ENCODE peak calls at places on chromosomes 2 and 18, in nine cellular contexts. One of them, this sample, is unnamed.

GRCh38 chr18:79517322-79517721 is 121.6 kb downstream of the NFATC1 start:
- DNase-seq in coronary artery: peak; percentile 45
- DNase-seq in RWPE1: no peak
- DNase-seq in activated B cell treated with CpG ODN at 0.5 μM for 24 hours: peak; percentile 15
- DNase-seq in cardiac fibroblast: no peak
- DNase-seq in astrocyte of the spinal cord: no peak
- DNase-seq in HCT116: no peak
- DNase-seq in cardiac muscle cell: no peak
- DNase-seq in progenitor cell of endocrine pancreas: no peak
- DNase-seq in this sample: no peak

GRCh38 chr2:43430489-43430888 is 165.3 kb downstream of the THADA start:
- DNase-seq in coronary artery: no peak
- DNase-seq in cardiac fibroblast: no peak
- DNase-seq in HCT116: no peak
- DNase-seq in progenitor cell of endocrine pancreas: no peak
- DNase-seq in astrocyte of the spinal cord: no peak
- DNase-seq in RWPE1: no peak
- DNase-seq in cardiac muscle cell: no peak
- DNase-seq in activated B cell treated with CpG ODN at 0.5 μM for 24 hours: no peak
- DNase-seq in this sample: no peak

GRCh38 chr2:239682518-239682917 is 281.7 kb upstream of the HDAC4 start:
- DNase-seq in HCT116: no peak
- DNase-seq in astrocyte of the spinal cord: no peak
- DNase-seq in cardiac fibroblast: no peak
- DNase-seq in RWPE1: no peak
- DNase-seq in activated B cell treated with CpG ODN at 0.5 μM for 24 hours: no peak
- DNase-seq in progenitor cell of endocrine pancreas: no peak
- DNase-seq in coronary artery: no peak
- DNase-seq in cardiac muscle cell: no peak
- DNase-seq in this sample: no peak

GRCh38 chr18:55488473-55488872 is 99.5 kb downstream of the TCF4 start:
- DNase-seq in activated B cell treated with CpG ODN at 0.5 μM for 24 hours: no peak
- DNase-seq in coronary artery: no peak
- DNase-seq in progenitor cell of endocrine pancreas: no peak
- DNase-seq in RWPE1: no peak
- DNase-seq in cardiac muscle cell: no peak
- DNase-seq in astrocyte of the spinal cord: no peak
- DNase-seq in HCT116: no peak
- DNase-seq in cardiac fibroblast: no peak
- DNase-seq in this sample: no peak

GRCh38 chr2:189536830-189537229 is 43.8 kb downstream of the SLC40A1 start:
- DNase-seq in HCT116: no peak
- DNase-seq in coronary artery: no peak
- DNase-seq in astrocyte of the spinal cord: no peak
- DNase-seq in RWPE1: no peak
- DNase-seq in progenitor cell of endocrine pancreas: no peak
- DNase-seq in activated B cell treated with CpG ODN at 0.5 μM for 24 hours: no peak
- DNase-seq in cardiac muscle cell: no peak
- DNase-seq in cardiac fibroblast: no peak
- DNase-seq in this sample: no peak

GRCh38 chr2:136136921-136137320 is 19.0 kb upstream of the CXCR4 start:
- DNase-seq in cardiac muscle cell: no peak
- DNase-seq in RWPE1: no peak
- DNase-seq in cardiac fibroblast: no peak
- DNase-seq in HCT116: peak; percentile 66
- DNase-seq in astrocyte of the spinal cord: no peak
- DNase-seq in coronary artery: no peak
- DNase-seq in progenitor cell of endocrine pancreas: no peak
- DNase-seq in activated B cell treated with CpG ODN at 0.5 μM for 24 hours: no peak
- DNase-seq in this sample: no peak

GRCh38 chr2:28408764-28409599 is 16.3 kb downstream of the FOSL2 start:
- DNase-seq in activated B cell treated with CpG ODN at 0.5 μM for 24 hours: no peak
- DNase-seq in coronary artery: no peak
- DNase-seq in cardiac muscle cell: no peak
- DNase-seq in progenitor cell of endocrine pancreas: no peak
- DNase-seq in cardiac fibroblast: peak; percentile 82
- DNase-seq in RWPE1: peak; percentile 68
- DNase-seq in astrocyte of the spinal cord: peak; percentile 96
- DNase-seq in HCT116: peak; percentile 84
- DNase-seq in this sample: no peak

GRCh38 chr2:36667931-36668330 is 28.6 kb upstream of the VIT start:
- DNase-seq in cardiac fibroblast: no peak
- DNase-seq in astrocyte of the spinal cord: peak; percentile 32
- DNase-seq in cardiac muscle cell: no peak
- DNase-seq in coronary artery: no peak
- DNase-seq in progenitor cell of endocrine pancreas: no peak
- DNase-seq in HCT116: no peak
- DNase-seq in RWPE1: no peak
- DNase-seq in activated B cell treated with CpG ODN at 0.5 μM for 24 hours: no peak
- DNase-seq in this sample: no peak

GRCh38 chr2:240935101-240935876 is 29.2 kb downstream of the CROCC2 start:
- DNase-seq in coronary artery: peak; percentile 64
- DNase-seq in RWPE1: no peak
- DNase-seq in HCT116: no peak
- DNase-seq in activated B cell treated with CpG ODN at 0.5 μM for 24 hours: no peak
- DNase-seq in cardiac muscle cell: no peak
- DNase-seq in cardiac fibroblast: no peak
- DNase-seq in astrocyte of the spinal cord: no peak
- DNase-seq in progenitor cell of endocrine pancreas: no peak
- DNase-seq in this sample: no peak

GRCh38 chr2:113070606-113070975 is 2.8 kb downstream of the IL1F10 start:
- DNase-seq in astrocyte of the spinal cord: no peak
- DNase-seq in cardiac fibroblast: no peak
- DNase-seq in coronary artery: no peak
- DNase-seq in activated B cell treated with CpG ODN at 0.5 μM for 24 hours: no peak
- DNase-seq in RWPE1: no peak
- DNase-seq in progenitor cell of endocrine pancreas: no peak
- DNase-seq in HCT116: no peak
- DNase-seq in cardiac muscle cell: no peak
- DNase-seq in this sample: no peak

GRCh38 chr2:39568561-39569006 is 97.1 kb upstream of the TMEM178A start:
- DNase-seq in astrocyte of the spinal cord: peak; percentile 84
- DNase-seq in activated B cell treated with CpG ODN at 0.5 μM for 24 hours: no peak
- DNase-seq in cardiac muscle cell: no peak
- DNase-seq in HCT116: no peak
- DNase-seq in cardiac fibroblast: peak; percentile 87
- DNase-seq in coronary artery: no peak
- DNase-seq in RWPE1: peak; percentile 77
- DNase-seq in progenitor cell of endocrine pancreas: no peak
- DNase-seq in this sample: no peak

GRCh38 chr2:140344842-140345241 is 1564.7 kb upstream of the NXPH2 start:
- DNase-seq in cardiac muscle cell: no peak
- DNase-seq in coronary artery: no peak
- DNase-seq in HCT116: no peak
- DNase-seq in activated B cell treated with CpG ODN at 0.5 μM for 24 hours: no peak
- DNase-seq in RWPE1: peak; percentile 7
- DNase-seq in astrocyte of the spinal cord: no peak
- DNase-seq in progenitor cell of endocrine pancreas: no peak
- DNase-seq in cardiac fibroblast: peak; percentile 25
- DNase-seq in this sample: no peak

GRCh38 chr2:44522846-44523245 is 161.1 kb downstream of the CAMKMT start:
- DNase-seq in coronary artery: no peak
- DNase-seq in progenitor cell of endocrine pancreas: no peak
- DNase-seq in HCT116: no peak
- DNase-seq in astrocyte of the spinal cord: no peak
- DNase-seq in cardiac muscle cell: no peak
- DNase-seq in RWPE1: no peak
- DNase-seq in cardiac fibroblast: no peak
- DNase-seq in activated B cell treated with CpG ODN at 0.5 μM for 24 hours: no peak
- DNase-seq in this sample: no peak

GRCh38 chr2:216829533-216829932 is 30.3 kb downstream of the TNP1 start:
- DNase-seq in RWPE1: no peak
- DNase-seq in cardiac fibroblast: peak; percentile 40
- DNase-seq in astrocyte of the spinal cord: peak; percentile 40
- DNase-seq in HCT116: no peak
- DNase-seq in progenitor cell of endocrine pancreas: no peak
- DNase-seq in activated B cell treated with CpG ODN at 0.5 μM for 24 hours: no peak
- DNase-seq in coronary artery: peak; percentile 90
- DNase-seq in cardiac muscle cell: peak; percentile 75
- DNase-seq in this sample: no peak

GRCh38 chr2:100731535-100731981 is 88.4 kb upstream of the NPAS2 start:
- DNase-seq in cardiac muscle cell: no peak
- DNase-seq in coronary artery: no peak
- DNase-seq in RWPE1: peak; percentile 74
- DNase-seq in astrocyte of the spinal cord: peak; percentile 51
- DNase-seq in HCT116: no peak
- DNase-seq in activated B cell treated with CpG ODN at 0.5 μM for 24 hours: no peak
- DNase-seq in progenitor cell of endocrine pancreas: no peak
- DNase-seq in cardiac fibroblast: peak; percentile 95
- DNase-seq in this sample: no peak

GRCh38 chr2:8643996-8644356 is 37.9 kb upstream of the ID2 start:
- DNase-seq in coronary artery: no peak
- DNase-seq in RWPE1: no peak
- DNase-seq in progenitor cell of endocrine pancreas: no peak
- DNase-seq in HCT116: no peak
- DNase-seq in activated B cell treated with CpG ODN at 0.5 μM for 24 hours: no peak
- DNase-seq in cardiac muscle cell: no peak
- DNase-seq in astrocyte of the spinal cord: no peak
- DNase-seq in cardiac fibroblast: no peak
- DNase-seq in this sample: no peak

GRCh38 chr2:165778653-165779451 is 15.2 kb downstream of the GALNT3 start:
- DNase-seq in cardiac muscle cell: no peak
- DNase-seq in coronary artery: no peak
- DNase-seq in RWPE1: no peak
- DNase-seq in progenitor cell of endocrine pancreas: no peak
- DNase-seq in cardiac fibroblast: peak; percentile 23
- DNase-seq in astrocyte of the spinal cord: no peak
- DNase-seq in HCT116: no peak
- DNase-seq in activated B cell treated with CpG ODN at 0.5 μM for 24 hours: no peak
- DNase-seq in this sample: no peak
- TF ChIP-seq CTCF in cardiac muscle cell: peak; percentile 31
- TF ChIP-seq CTCF in coronary artery: no peak
- TF ChIP-seq CTCF in RWPE1: no peak
- TF ChIP-seq CTCF in progenitor cell of endocrine pancreas: peak; percentile 39
- TF ChIP-seq CTCF in cardiac fibroblast: peak; percentile 28
- TF ChIP-seq CTCF in astrocyte of the spinal cord: no peak
- TF ChIP-seq CTCF in HCT116: peak; percentile 17
- TF ChIP-seq CTCF in activated B cell treated with CpG ODN at 0.5 μM for 24 hours: no peak
- TF ChIP-seq CTCF in this sample: peak; percentile 36

GRCh38 chr18:5103286-5103685 is 93.8 kb downstream of the AKAIN1 start:
- DNase-seq in astrocyte of the spinal cord: no peak
- DNase-seq in RWPE1: no peak
- DNase-seq in HCT116: no peak
- DNase-seq in progenitor cell of endocrine pancreas: no peak
- DNase-seq in coronary artery: no peak
- DNase-seq in cardiac fibroblast: no peak
- DNase-seq in activated B cell treated with CpG ODN at 0.5 μM for 24 hours: no peak
- DNase-seq in cardiac muscle cell: no peak
- DNase-seq in this sample: no peak

GRCh38 chr18:5104246-5104645 is 92.8 kb downstream of the AKAIN1 start:
- DNase-seq in HCT116: no peak
- DNase-seq in coronary artery: no peak
- DNase-seq in astrocyte of the spinal cord: no peak
- DNase-seq in RWPE1: no peak
- DNase-seq in progenitor cell of endocrine pancreas: no peak
- DNase-seq in cardiac fibroblast: no peak
- DNase-seq in cardiac muscle cell: no peak
- DNase-seq in activated B cell treated with CpG ODN at 0.5 μM for 24 hours: no peak
- DNase-seq in this sample: no peak

GRCh38 chr18:5103693-5104092 is 93.4 kb downstream of the AKAIN1 start:
- DNase-seq in cardiac muscle cell: no peak
- DNase-seq in astrocyte of the spinal cord: no peak
- DNase-seq in coronary artery: no peak
- DNase-seq in HCT116: no peak
- DNase-seq in cardiac fibroblast: no peak
- DNase-seq in activated B cell treated with CpG ODN at 0.5 μM for 24 hours: no peak
- DNase-seq in RWPE1: no peak
- DNase-seq in progenitor cell of endocrine pancreas: no peak
- DNase-seq in this sample: no peak

GRCh38 chr18:5107990-5108389 is 89.1 kb downstream of the AKAIN1 start:
- DNase-seq in activated B cell treated with CpG ODN at 0.5 μM for 24 hours: no peak
- DNase-seq in cardiac muscle cell: peak; percentile 61
- DNase-seq in RWPE1: no peak
- DNase-seq in coronary artery: no peak
- DNase-seq in cardiac fibroblast: no peak
- DNase-seq in progenitor cell of endocrine pancreas: no peak
- DNase-seq in astrocyte of the spinal cord: no peak
- DNase-seq in HCT116: no peak
- DNase-seq in this sample: no peak

DNA sequence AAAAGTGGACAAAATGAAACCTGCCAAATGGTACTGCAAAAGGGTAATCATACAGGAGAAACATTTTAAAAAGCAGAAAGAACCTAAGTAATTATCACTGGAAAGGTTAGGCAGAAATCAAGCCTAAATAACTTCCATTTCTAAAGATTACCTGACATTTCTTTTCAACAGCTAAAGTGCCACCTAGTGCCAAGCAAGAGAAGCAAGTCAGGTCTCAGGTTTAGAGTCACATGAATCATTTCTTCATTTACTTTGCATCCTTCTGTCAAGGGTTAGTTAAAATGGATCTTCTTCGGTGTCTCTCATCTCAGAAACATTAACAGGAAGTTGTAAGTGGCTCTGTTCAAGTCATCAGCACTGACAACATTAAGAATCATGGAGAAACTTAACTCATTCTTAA is 90.3 kb downstream of the AKAIN1 start:
- DNase-seq in astrocyte of the spinal cord: no peak
- DNase-seq in RWPE1: no peak
- DNase-seq in HCT116: no peak
- DNase-seq in coronary artery: no peak
- DNase-seq in activated B cell treated with CpG ODN at 0.5 μM for 24 hours: no peak
- DNase-seq in progenitor cell of endocrine pancreas: no peak
- DNase-seq in cardiac muscle cell: no peak
- DNase-seq in cardiac fibroblast: no peak
- DNase-seq in this sample: no peak
- TF ChIP-seq CTCF in astrocyte of the spinal cord: no peak
- TF ChIP-seq CTCF in RWPE1: no peak
- TF ChIP-seq CTCF in HCT116: no peak
- TF ChIP-seq CTCF in coronary artery: no peak
- TF ChIP-seq CTCF in activated B cell treated with CpG ODN at 0.5 μM for 24 hours: no peak
- TF ChIP-seq CTCF in progenitor cell of endocrine pancreas: peak; percentile 45
- TF ChIP-seq CTCF in cardiac muscle cell: no peak
- TF ChIP-seq CTCF in cardiac fibroblast: no peak
- TF ChIP-seq CTCF in this sample: peak; percentile 56

DNA sequence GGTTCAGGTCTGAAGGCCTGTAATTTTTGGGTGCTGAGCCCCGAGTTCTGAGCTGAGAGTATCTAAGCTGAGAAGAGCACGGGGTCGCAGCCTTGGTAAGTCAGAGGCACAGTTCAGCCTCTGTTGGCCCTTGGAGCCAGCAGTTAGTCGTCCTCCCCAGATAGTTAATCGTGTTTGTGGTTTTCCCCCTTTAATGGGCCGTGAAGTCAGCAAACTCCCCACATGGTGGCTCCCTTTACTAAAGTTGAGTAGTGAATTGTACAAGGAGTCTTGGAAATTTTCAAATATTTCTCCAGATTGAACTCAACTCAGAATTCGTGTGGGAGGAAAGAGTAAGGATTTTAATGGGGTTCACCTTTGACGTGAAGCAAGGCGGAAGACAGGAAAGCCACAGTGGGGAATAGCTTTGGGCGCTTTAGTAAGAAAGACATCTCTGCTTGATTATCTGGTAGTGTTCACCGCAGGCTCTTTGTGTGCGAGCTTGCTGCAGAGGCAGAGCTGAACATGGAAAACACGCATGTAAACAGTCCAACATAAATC is 2.4 kb upstream of the ADCYAP1 start:
- DNase-seq in progenitor cell of endocrine pancreas: no peak
- DNase-seq in activated B cell treated with CpG ODN at 0.5 μM for 24 hours: no peak
- DNase-seq in cardiac muscle cell: no peak
- DNase-seq in coronary artery: no peak
- DNase-seq in RWPE1: no peak
- DNase-seq in cardiac fibroblast: peak; percentile 47
- DNase-seq in astrocyte of the spinal cord: no peak
- DNase-seq in HCT116: peak; percentile 6
- DNase-seq in this sample: no peak
- TF ChIP-seq CTCF in progenitor cell of endocrine pancreas: peak; percentile 38
- TF ChIP-seq CTCF in activated B cell treated with CpG ODN at 0.5 μM for 24 hours: no peak
- TF ChIP-seq CTCF in cardiac muscle cell: peak; percentile 57
- TF ChIP-seq CTCF in coronary artery: no peak
- TF ChIP-seq CTCF in RWPE1: no peak
- TF ChIP-seq CTCF in cardiac fibroblast: no peak
- TF ChIP-seq CTCF in astrocyte of the spinal cord: peak; percentile 20
- TF ChIP-seq CTCF in HCT116: peak; percentile 21
- TF ChIP-seq CTCF in this sample: peak; percentile 52

GRCh38 chr2:23760746-23761145 is 166.2 kb downstream of the ATAD2B start:
- DNase-seq in cardiac muscle cell: peak; percentile 23
- DNase-seq in progenitor cell of endocrine pancreas: no peak
- DNase-seq in coronary artery: no peak
- DNase-seq in HCT116: peak; percentile 18
- DNase-seq in cardiac fibroblast: peak; percentile 85
- DNase-seq in astrocyte of the spinal cord: peak; percentile 79
- DNase-seq in RWPE1: peak; percentile 12
- DNase-seq in activated B cell treated with CpG ODN at 0.5 μM for 24 hours: no peak
- DNase-seq in this sample: no peak
- TF ChIP-seq CTCF in cardiac muscle cell: peak; percentile 24
- TF ChIP-seq CTCF in progenitor cell of endocrine pancreas: peak; percentile 37
- TF ChIP-seq CTCF in coronary artery: no peak
- TF ChIP-seq CTCF in HCT116: peak; percentile 15
- TF ChIP-seq CTCF in cardiac fibroblast: peak; percentile 37
- TF ChIP-seq CTCF in astrocyte of the spinal cord: peak; percentile 13
- TF ChIP-seq CTCF in RWPE1: peak; percentile 40
- TF ChIP-seq CTCF in activated B cell treated with CpG ODN at 0.5 μM for 24 hours: no peak
- TF ChIP-seq CTCF in this sample: peak; percentile 47

This sample was measured in D721Med.